ENCODE peak calls at places on chromosome 14, in five cellular contexts. C is NCI-H1105, P is mesendoderm, A is omental fat pad, D is fibroblast of gingiva. L is an unnamed sample.

GRCh38 chr14:70842851-70843462 is 33.6 kb upstream of the MAP3K9 start:
- DNase-seq in A (no peak), D (peak; percentile 2), C (no peak), P (peak; percentile 32), L (no peak)

GRCh38 chr14:37027188-37027824 is 145.1 kb downstream of the SLC25A21 start:
- DNase-seq in A (no peak), C (no peak), P (no peak), D (peak; percentile 73), L (no peak)

GRCh38 chr14:100494645-100495044 is 92.6 kb downstream of the BEGAIN start:
- DNase-seq in C (no peak), D (no peak), P (no peak), A (no peak), L (no peak)

GRCh38 chr14:76710093-76711010 is 50.9 kb upstream of the VASH1 start:
- DNase-seq in P (peak; percentile 51), D (peak; percentile 16), C (peak; percentile 61), A (no peak), L (peak; percentile 71)

GRCh38 chr14:97219356-97220017 is 422.3 kb downstream of the VRK1 start:
- DNase-seq in D (no peak), A (no peak), P (peak; percentile 2), C (no peak), L (peak; percentile 21)

GRCh38 chr14:37546621-37547447 is 48.2 kb downstream of the FOXA1 start:
- DNase-seq in A (no peak), C (no peak), P (peak; percentile 60), D (peak; percentile 31), L (no peak)

GRCh38 chr14:105908006-105908405 is 381.6 kb downstream of the TMEM121 start:
- DNase-seq in C (no peak), A (no peak), P (no peak), D (no peak), L (no peak)

GRCh38 chr14:37116933-37117844 is 55.2 kb downstream of the SLC25A21 start:
- DNase-seq in A (no peak), D (peak; percentile 90), P (peak; percentile 34), C (peak; percentile 3), L (peak; percentile 32)

GRCh38 chr14:54362089-54362504 is 34.7 kb upstream of the CDKN3 start:
- DNase-seq in D (no peak), P (peak; percentile 34), C (no peak), A (no peak), L (peak; percentile 92)

GRCh38 chr14:76434220-76434619 is 58.3 kb downstream of the ESRRB start:
- DNase-seq in A (no peak), P (no peak), C (no peak), D (no peak), L (no peak)

GRCh38 chr14:97710726-97711125 is 913.5 kb downstream of the VRK1 start:
- DNase-seq in P (no peak), D (no peak), C (no peak), A (no peak), L (no peak)

GRCh38 chr14:99189201-99189801 is 82.7 kb downstream of the BCL11B start:
- DNase-seq in D (no peak), A (no peak), C (no peak), P (no peak), L (no peak)

GRCh38 chr14:68234101-68234905 is 414.7 kb downstream of the RAD51B start:
- DNase-seq in C (no peak), A (no peak), P (no peak), D (no peak), L (no peak)

GRCh38 chr14:28012629-28013415 is 753.8 kb upstream of the FOXG1 start:
- DNase-seq in C (no peak), D (no peak), A (no peak), P (peak; percentile 50), L (peak; percentile 40)

GRCh38 chr14:36519431-36520321 is at the start of gene NKX2-1:
- DNase-seq in C (peak; percentile 92), A (no peak), P (peak; percentile 82), D (no peak), L (peak; percentile 87)

GRCh38 chr14:95321693-95322455 is 2.2 kb upstream of the CLMN start:
- DNase-seq in A (no peak), P (no peak), C (no peak), D (no peak), L (no peak)

GRCh38 chr14:37903561-37904191 is 304.0 kb upstream of the SSTR1 start:
- DNase-seq in C (peak; percentile 26), D (peak; percentile 39), A (no peak), P (peak; percentile 58), L (peak; percentile 85)

GRCh38 chr14:52081964-52082363 is 13.1 kb upstream of the NID2 start:
- DNase-seq in C (no peak), A (no peak), D (no peak), P (no peak), L (no peak)

GRCh38 chr14:52154992-52155655 is 86.3 kb upstream of the NID2 start:
- DNase-seq in D (no peak), A (no peak), P (no peak), C (no peak), L (no peak)

GRCh38 chr14:35121887-35122695 is at the start of the genes PPP2R3C and PRORP:
- DNase-seq in A (peak; percentile 68), C (peak; percentile 98), D (peak; percentile 91), P (peak; percentile 99), L (peak; percentile 98)

GRCh38 chr14:101025131-101025530 is 121.6 kb upstream of the RTL1 start:
- DNase-seq in A (no peak), C (no peak), P (no peak), D (no peak), L (no peak)

GRCh38 chr14:30580616-30581282 is 21.8 kb downstream of the G2E3 start:
- DNase-seq in P (no peak), D (peak; percentile 42), C (no peak), A (no peak), L (no peak)

GRCh38 chr14:97995038-97995437 is 1197.9 kb downstream of the VRK1 start:
- DNase-seq in D (no peak), A (no peak), C (no peak), P (no peak), L (no peak)

GRCh38 chr14:88667555-88668273 is 104.9 kb downstream of the ZC3H14 start:
- DNase-seq in A (no peak), D (peak; percentile 71), P (peak; percentile 82), C (peak; percentile 72), L (peak; percentile 89)

GRCh38 chr14:90760591-90761316 is 55.5 kb downstream of the TTC7B start:
- DNase-seq in P (peak; percentile 82), A (no peak), D (no peak), C (peak; percentile 22), L (peak; percentile 84)

GRCh38 chr14:94383777-94384176 is 4.6 kb downstream of the SERPINA1 start:
- DNase-seq in A (no peak), D (no peak), P (no peak), C (no peak), L (no peak)

GRCh38 chr14:69880051-69880487 is 853 bp downstream of the SMOC1 start:
- DNase-seq in P (peak; percentile 19), C (peak; percentile 16), D (no peak), A (no peak), L (peak; percentile 48)

GRCh38 chr14:61860294-61860918 is 98.2 kb downstream of the SNAPC1 start:
- DNase-seq in P (peak; percentile 63), D (peak; percentile 20), A (no peak), C (no peak), L (peak; percentile 82)

GRCh38 chr14:67516679-67517078 is 16.4 kb upstream of the PLEKHH1 start:
- DNase-seq in A (no peak), D (no peak), P (no peak), C (no peak), L (no peak)

GRCh38 chr14:38663382-38663781 is 407.5 kb upstream of the CLEC14A start:
- DNase-seq in D (no peak), P (no peak), A (no peak), C (no peak), L (no peak)

GRCh38 chr14:21056520-21057163 is 980 bp upstream of the RNASE8 start:
- DNase-seq in A (no peak), D (peak; percentile 51), P (no peak), C (no peak), L (no peak)

GRCh38 chr14:95833429-95833828 is 43.2 kb upstream of the TUNAR start:
- DNase-seq in D (no peak), A (no peak), P (peak; percentile 32), C (no peak), L (peak; percentile 24)

GRCh38 chr14:79037593-79037992 is 867.4 kb downstream of the NRXN3 start:
- DNase-seq in D (no peak), A (no peak), P (no peak), C (no peak), L (no peak)